ENCODE peak calls at places on chromosomes 5 and 9, in seven cellular contexts. O is lower leg skin, Z is IMR-90, P is ovary, X is transverse colon, U is neural progenitor cell, R is PC-3. L is an unnamed sample.
A peak's percentile ranks its signal among the peaks of the same experiment; 100 is the strongest.

GRCh38 chr9:83538172-83538889 is at the start of gene FRMD3:
- DNase-seq in O (peak; percentile 93), Z (peak; percentile 16), P (peak; percentile 59), X (peak; percentile 75), U (peak; percentile 91), R (peak; percentile 78), L (peak; percentile 85)

GRCh38 chr5:115262066-115262404 is 642 bp downstream of the PGGT1B start:
- DNase-seq in O (no peak), Z (peak; percentile 8), P (no peak), X (no peak), U (peak; percentile 24), R (peak; percentile 23), L (peak; percentile 36)

GRCh38 chr5:40594811-40595210 is 84.9 kb upstream of the PTGER4 start:
- DNase-seq in O (no peak), Z (peak; percentile 56), P (no peak), X (no peak), U (no peak), R (peak; percentile 18), L (peak; percentile 74)

GRCh38 chr5:94094793-94095441 is 353.5 kb upstream of the POU5F2 start:
- DNase-seq in O (no peak), Z (no peak), P (no peak), X (no peak), U (no peak), R (no peak), L (peak; percentile 31)

GRCh38 chr5:178431063-178431776 is 159.0 kb downstream of the COL23A1 start:
- DNase-seq in O (peak; percentile 65), Z (no peak), P (no peak), X (no peak), U (no peak), R (no peak), L (no peak)

GRCh38 chr5:16531063-16531667 is 65.6 kb upstream of the ZNF622 start:
- DNase-seq in O (no peak), Z (no peak), P (no peak), X (no peak), U (no peak), R (no peak), L (no peak)

GRCh38 chr9:79684711-79685575 is 113.2 kb downstream of the TLE4 start:
- DNase-seq in O (no peak), Z (peak; percentile 55), P (no peak), X (no peak), U (no peak), R (no peak), L (no peak)

GRCh38 chr9:68975644-68976043 is 38.3 kb downstream of the PRKACG start:
- DNase-seq in O (no peak), Z (no peak), P (no peak), X (no peak), U (no peak), R (no peak), L (no peak)

GRCh38 chr9:125410522-125410894 is 148.9 kb downstream of the GAPVD1 start:
- DNase-seq in O (no peak), Z (no peak), P (no peak), X (no peak), U (no peak), R (no peak), L (no peak)

GRCh38 chr5:179731791-179732411 is 721 bp upstream of the MAML1 start:
- DNase-seq in O (no peak), Z (peak; percentile 89), P (peak; percentile 56), X (peak; percentile 17), U (no peak), R (peak; percentile 55), L (peak; percentile 83)

DNA sequence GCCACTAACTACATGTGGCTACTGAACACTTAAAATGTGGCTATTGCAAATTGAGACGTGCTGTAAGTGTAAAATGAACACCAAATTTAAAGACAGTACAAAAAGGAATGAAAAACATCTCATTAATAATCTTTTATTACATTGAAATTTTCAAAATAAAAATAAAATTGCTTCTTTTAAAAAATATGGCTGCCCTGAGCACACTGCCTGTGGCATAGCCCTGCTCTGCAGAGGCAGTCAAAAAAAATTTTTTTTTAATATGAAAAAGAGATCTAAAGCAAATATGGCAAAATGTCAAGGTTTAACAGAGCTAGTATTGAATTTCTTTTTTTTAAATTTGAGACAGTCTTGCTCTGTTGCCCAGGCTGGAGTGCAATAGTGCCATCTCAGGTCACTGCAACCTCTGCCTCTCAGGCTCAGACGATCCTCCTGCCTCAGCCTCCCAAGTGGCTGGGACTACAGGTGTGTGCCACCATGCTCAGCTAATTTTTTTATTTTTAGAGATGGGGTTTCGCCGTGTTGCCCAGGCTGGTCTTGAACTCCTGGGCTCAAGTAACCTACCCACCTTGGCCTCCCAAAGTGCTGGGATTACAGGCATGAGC is 25.6 kb downstream of the CARNMT1 start:
- DNase-seq in O (no peak), Z (no peak), P (no peak), X (no peak), U (no peak), R (no peak), L (no peak)
- TF ChIP-seq CTCF in O (no peak), Z (no peak), P (no peak), X (peak; percentile 3), U (no peak), R (no peak), L (no peak)

GRCh38 chr9:128344931-128345605 is 4.7 kb downstream of the SLC27A4 start:
- DNase-seq in O (no peak), Z (no peak), P (no peak), X (no peak), U (no peak), R (no peak), L (no peak)

GRCh38 chr9:128343855-128344254 is 3.5 kb downstream of the SLC27A4 start:
- DNase-seq in O (no peak), Z (no peak), P (no peak), X (no peak), U (no peak), R (no peak), L (no peak)

GRCh38 chr9:128349125-128349524 is 8.8 kb downstream of the SLC27A4 start:
- DNase-seq in O (no peak), Z (no peak), P (no peak), X (no peak), U (no peak), R (no peak), L (no peak)

GRCh38 chr9:128355451-128355850 is 15.1 kb downstream of the SLC27A4 start:
- DNase-seq in O (no peak), Z (no peak), P (no peak), X (no peak), U (no peak), R (no peak), L (no peak)

GRCh38 chr9:128349772-128350171 is 9.4 kb downstream of the SLC27A4 start:
- DNase-seq in O (no peak), Z (no peak), P (no peak), X (no peak), U (no peak), R (no peak), L (no peak)
- H3K4me3 ChIP-seq in O (no peak overlapping the region), Z (no peak overlapping the region), P (no peak overlapping the region), X (no peak overlapping the region), U (no peak overlapping the region), R (no peak overlapping the region), L (no peak overlapping the region)

GRCh38 chr9:116842658-116843057 is 155.6 kb downstream of the TRIM32 start:
- DNase-seq in O (no peak), Z (no peak), P (no peak), X (no peak), U (peak; percentile 41), R (peak; percentile 17), L (no peak)
- TF ChIP-seq CTCF in O (no peak), Z (no peak), P (no peak), X (no peak), U (peak; percentile 23), R (no peak), L (no peak)

DNA sequence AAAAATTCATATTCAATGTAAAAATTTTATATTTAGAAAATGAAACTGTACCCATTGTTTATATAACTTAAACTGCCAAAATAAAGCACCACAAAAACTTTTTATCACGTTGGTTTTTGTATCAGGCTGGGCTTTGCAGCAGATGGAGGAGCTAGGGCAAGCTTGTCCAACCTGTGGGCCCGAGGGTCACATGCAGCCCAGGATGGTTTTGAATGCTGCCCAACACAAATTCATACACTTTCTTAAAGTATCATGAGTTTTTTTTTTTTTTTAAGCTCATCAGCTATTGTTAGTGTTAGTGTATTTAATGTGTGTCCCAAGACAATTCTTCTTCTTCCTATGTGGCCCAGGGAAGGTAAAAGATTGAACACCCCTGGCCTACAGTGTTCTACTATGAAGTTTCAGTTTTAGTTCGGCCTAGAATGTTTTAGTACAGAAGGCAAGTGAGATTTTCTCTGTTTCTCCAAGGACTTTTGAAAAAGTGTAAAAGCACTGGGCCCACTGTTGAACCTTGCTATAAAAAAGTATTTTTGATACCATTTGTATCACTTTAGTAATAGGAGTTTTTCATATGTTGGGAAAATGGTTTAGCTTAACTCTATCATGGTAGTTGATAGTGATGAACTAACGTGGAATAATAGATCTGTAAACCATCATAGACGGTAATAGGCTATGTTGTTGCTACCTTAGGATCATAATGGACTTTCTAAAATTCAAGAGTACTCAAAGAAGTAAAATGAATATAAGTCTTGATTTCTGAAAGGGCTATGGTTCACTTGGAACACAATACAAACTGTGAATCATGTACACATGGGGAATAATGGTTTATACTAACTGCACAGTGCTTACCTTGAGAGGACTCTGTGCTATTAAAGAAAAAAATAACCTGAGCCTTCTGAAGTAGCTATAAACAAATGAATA is 2.9 kb downstream of the CDKN2A start:
- DNase-seq in O (no peak), Z (no peak), P (no peak), X (no peak), U (no peak), R (no peak), L (peak; percentile 12)
- H3K4me3 ChIP-seq in O (no peak overlapping the region), Z (no peak overlapping the region), P (no peak overlapping the region), X (no peak overlapping the region), U (no peak overlapping the region), R (peak overlapping the region; percentile 96), L (no peak overlapping the region)

GRCh38 chr5:20574576-20574975 is 586.6 kb upstream of the CDH18 start:
- DNase-seq in O (no peak), Z (no peak), P (no peak), X (no peak), U (no peak), R (no peak), L (no peak)

GRCh38 chr5:20575515-20575914 is 587.5 kb upstream of the CDH18 start:
- DNase-seq in O (no peak), Z (no peak), P (no peak), X (no peak), U (peak; percentile 24), R (no peak), L (no peak)

GRCh38 chr5:20570486-20570885 is 582.5 kb upstream of the CDH18 start:
- DNase-seq in O (no peak), Z (no peak), P (no peak), X (no peak), U (no peak), R (peak; percentile 23), L (no peak)

DNA sequence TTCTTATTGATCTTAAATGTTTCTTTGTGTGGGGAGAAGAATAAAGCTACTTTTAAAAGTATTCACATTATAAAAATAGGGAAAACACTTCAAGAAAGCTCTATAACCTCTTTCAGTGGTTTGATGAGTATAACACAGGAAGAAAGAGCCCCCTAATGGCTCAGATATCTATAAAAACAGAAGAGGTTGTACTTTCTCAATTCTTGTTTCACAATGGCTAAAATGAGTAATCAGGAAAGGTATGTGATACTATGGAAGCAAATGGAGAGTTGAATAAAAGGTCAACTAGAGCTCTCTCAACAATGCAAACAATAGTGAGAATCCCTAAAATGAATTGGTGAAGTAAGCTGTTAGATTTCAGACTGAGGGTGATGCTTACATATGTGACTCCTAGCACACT is 584.6 kb upstream of the CDH18 start:
- DNase-seq in O (no peak), Z (peak; percentile 15), P (no peak), X (no peak), U (peak; percentile 5), R (peak; percentile 93), L (no peak)
- TF ChIP-seq CTCF in O (no peak), Z (no peak), P (no peak), X (no peak), U (peak; percentile 10), R (peak; percentile 69), L (no peak)